ENCODE peak calls at places on chromosomes 1 and 21, in eight cellular contexts. P, A, E, F, S, X, Q and G are unnamed samples.

GRCh38 chr1:94326329-94326728 is 88.9 kb upstream of the ARHGAP29 start:
- DNase-seq in A (no peak), P (peak; percentile 34), X (no peak), Q (peak; percentile 42), F (no peak), S (no peak), E (no peak), G (no peak)

GRCh38 chr1:55213029-55213884 is 1.9 kb downstream of the USP24 start:
- DNase-seq in X (no peak), P (no peak), F (no peak), Q (peak; percentile 21), S (no peak), A (peak; percentile 12), E (no peak), G (no peak)

GRCh38 chr1:33181906-33182305 is at the start of gene TRIM62:
- DNase-seq in E (peak; percentile 61), F (peak; percentile 90), X (peak; percentile 89), A (peak; percentile 79), Q (peak; percentile 91), P (peak; percentile 93), S (no peak), G (peak; percentile 92)

GRCh38 chr1:33379631-33380354 is 51.1 kb downstream of the PHC2 start:
- DNase-seq in F (no peak), X (no peak), S (no peak), A (no peak), P (no peak), Q (no peak), E (no peak), G (no peak)

GRCh38 chr1:26949266-26949925 is 10.9 kb downstream of the KDF1 start:
- DNase-seq in F (no peak), A (peak; percentile 17), S (no peak), Q (peak; percentile 18), E (no peak), X (no peak), P (no peak), G (no peak)

GRCh38 chr1:65323246-65323645 is 13.9 kb downstream of the DNAJC6 start:
- DNase-seq in S (no peak), X (no peak), Q (no peak), A (no peak), P (no peak), E (no peak), F (no peak), G (no peak)

GRCh38 chr1:38991638-38992449 is 768 bp downstream of the AKIRIN1 start:
- DNase-seq in P (peak; percentile 83), E (no peak), F (peak; percentile 48), A (peak; percentile 39), Q (peak; percentile 66), S (no peak), X (peak; percentile 53), G (peak; percentile 34)

GRCh38 chr21:45257673-45258341 is 29.9 kb downstream of the POFUT2 start:
- DNase-seq in F (no peak), X (peak; percentile 13), A (no peak), Q (no peak), E (no peak), S (no peak), P (peak; percentile 33), G (no peak)

GRCh38 chr1:247919952-247920351 is at the start of gene OR2T8:
- DNase-seq in S (no peak), X (no peak), A (no peak), F (no peak), Q (no peak), P (no peak), E (no peak), G (no peak)

GRCh38 chr1:7331926-7332535 is 439.1 kb upstream of the VAMP3 start:
- DNase-seq in P (no peak), F (no peak), S (no peak), X (no peak), A (no peak), E (no peak), Q (no peak), G (no peak)

GRCh38 chr1:107477233-107477632 is 336.4 kb downstream of the NTNG1 start:
- DNase-seq in X (peak; percentile 28), Q (no peak), A (no peak), F (no peak), P (no peak), E (no peak), S (no peak), G (no peak)

GRCh38 chr1:222973561-222973960 is 158.7 kb downstream of the DISP1 start:
- DNase-seq in S (no peak), F (no peak), E (no peak), A (no peak), X (no peak), Q (no peak), P (no peak), G (no peak)

GRCh38 chr1:20717452-20718342 is at the start of gene KIF17:
- DNase-seq in F (peak; percentile 87), S (no peak), X (peak; percentile 78), A (peak; percentile 69), P (peak; percentile 95), Q (peak; percentile 93), E (no peak), G (peak; percentile 75)

GRCh38 chr21:33268736-33269441 is 2.7 kb downstream of the IL10RB start:
- DNase-seq in S (no peak), P (no peak), A (no peak), X (peak; percentile 97), E (no peak), F (peak; percentile 94), Q (no peak), G (no peak)

GRCh38 chr21:33266784-33267135 is 593 bp downstream of the IL10RB start:
- DNase-seq in X (peak; percentile 35), E (no peak), A (no peak), S (no peak), P (no peak), F (no peak), Q (peak; percentile 34), G (no peak)

GRCh38 chr21:33267250-33267649 is 1.1 kb downstream of the IL10RB start:
- DNase-seq in E (no peak), A (no peak), P (no peak), S (no peak), X (no peak), F (no peak), Q (peak; percentile 20), G (no peak)

GRCh38 chr21:33266050-33266783 is at the start of gene IL10RB:
- DNase-seq in F (peak; percentile 84), Q (peak; percentile 82), S (no peak), E (peak; percentile 19), X (peak; percentile 87), A (peak; percentile 54), P (peak; percentile 88), G (peak; percentile 53)

DNA sequence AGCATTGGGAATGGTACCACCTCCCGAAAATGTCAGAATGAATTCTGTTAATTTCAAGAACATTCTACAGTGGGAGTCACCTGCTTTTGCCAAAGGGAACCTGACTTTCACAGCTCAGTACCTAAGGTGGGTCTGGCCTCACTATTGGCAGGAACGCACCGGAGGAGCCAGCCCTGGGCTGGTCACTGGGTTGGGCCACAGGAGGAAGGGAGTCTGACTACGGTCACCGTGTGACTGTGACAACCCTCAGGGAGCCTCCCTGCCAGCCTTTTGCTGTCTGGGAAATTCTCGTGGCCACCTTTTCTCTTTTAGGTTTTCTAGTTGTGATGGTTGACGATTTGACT is 2.2 kb downstream of the IL10RB start:
- DNase-seq in F (no peak), S (no peak), X (peak; percentile 42), Q (no peak), A (no peak), P (no peak), E (no peak), G (no peak)
- H3K4me3 ChIP-seq in F (no peak overlapping the region), S (no peak overlapping the region), X (no peak overlapping the region), Q (no peak overlapping the region), A (no peak overlapping the region), P (no peak overlapping the region), E (no peak overlapping the region), G (no peak overlapping the region)

DNA sequence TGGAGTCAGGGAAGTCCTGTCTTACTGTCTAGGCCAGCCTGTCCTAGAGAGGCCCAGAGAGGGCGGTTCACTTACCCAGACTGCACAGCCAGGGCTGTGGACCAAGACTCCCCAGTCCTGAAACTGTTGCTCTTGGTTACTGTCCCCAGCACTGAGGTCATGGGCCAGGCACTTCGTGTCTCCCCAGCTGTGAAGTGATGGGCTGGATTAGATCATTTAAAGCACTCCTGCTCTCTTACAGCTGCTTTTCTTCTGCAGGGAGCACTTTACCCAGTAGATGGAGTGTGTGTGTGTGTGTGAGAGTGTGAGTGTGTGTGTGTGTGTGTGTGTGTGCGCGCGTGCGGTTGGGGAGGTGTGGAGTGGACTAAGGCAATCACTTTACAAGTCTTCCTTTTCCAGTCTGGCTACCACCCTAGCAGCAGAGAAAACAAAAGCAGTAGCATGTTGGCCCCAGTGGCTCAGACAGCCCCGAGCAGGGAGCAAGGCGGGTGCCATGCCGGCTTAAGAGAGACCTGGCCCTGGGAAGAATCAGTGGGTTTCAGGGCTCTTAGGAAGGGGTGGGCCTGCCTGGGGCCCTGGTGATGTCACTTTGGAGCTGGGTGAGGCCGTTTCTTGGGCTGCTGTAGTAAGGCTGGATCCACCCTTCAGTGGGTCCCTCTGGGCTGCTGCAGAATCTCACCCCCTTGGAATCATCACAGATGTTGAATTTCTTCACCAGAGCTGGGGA is 2.4 kb downstream of the SPSB1 start:
- DNase-seq in P (no peak), A (peak; percentile 77), E (no peak), S (no peak), Q (peak; percentile 75), X (peak; percentile 51), F (no peak), G (no peak)
- H3K4me3 ChIP-seq in P (no peak overlapping the region), A (peak overlapping the region; percentile 40), E (no peak overlapping the region), S (peak overlapping the region; percentile 83), Q (peak overlapping the region; percentile 87), X (peak overlapping the region; percentile 81), F (peak overlapping the region; percentile 88), G (peak overlapping the region; percentile 94)

GRCh38 chr1:9577423-9577822 is 11.3 kb upstream of the TMEM201 start:
- DNase-seq in X (no peak), Q (no peak), S (no peak), F (no peak), A (no peak), E (no peak), P (no peak), G (no peak)

GRCh38 chr1:9573723-9574122 is 15.0 kb upstream of the TMEM201 start:
- DNase-seq in E (no peak), Q (peak; percentile 58), S (no peak), P (peak; percentile 67), X (no peak), A (no peak), F (no peak), G (no peak)

GRCh38 chr1:9580942-9581341 is 7.8 kb upstream of the TMEM201 start:
- DNase-seq in Q (no peak), S (no peak), F (no peak), A (no peak), P (no peak), X (no peak), E (no peak), G (no peak)

DNA sequence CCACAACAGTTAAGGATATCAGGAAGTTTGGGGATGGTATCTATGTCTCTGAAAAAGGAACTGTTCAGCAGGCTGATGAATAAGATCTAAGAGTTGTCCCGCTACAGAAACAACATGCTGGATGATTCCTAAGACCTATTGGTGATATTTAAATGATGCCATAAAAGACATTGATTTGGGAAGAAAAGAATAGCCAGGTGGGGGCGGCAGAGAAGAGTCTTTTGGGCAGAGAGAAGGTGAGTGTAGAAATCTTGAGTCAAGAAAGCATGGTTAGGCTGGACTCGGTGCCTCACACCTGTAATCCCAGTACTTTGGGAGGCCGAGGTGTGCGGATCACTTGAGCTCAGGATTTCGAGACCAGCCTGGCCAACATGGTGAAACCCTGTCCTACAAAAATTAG is 11.8 kb upstream of the TMEM201 start:
- DNase-seq in F (no peak), P (no peak), A (no peak), S (no peak), Q (no peak), E (no peak), X (no peak), G (no peak)
- H3K4me3 ChIP-seq in F (no peak overlapping the region), P (no peak overlapping the region), A (no peak overlapping the region), S (no peak overlapping the region), Q (no peak overlapping the region), E (no peak overlapping the region), X (no peak overlapping the region), G (no peak overlapping the region)

GRCh38 chr1:145979746-145980435 is 15.4 kb downstream of the POLR3GL start:
- DNase-seq in E (no peak), S (no peak), Q (peak; percentile 37), X (no peak), A (no peak), P (no peak), F (no peak), G (no peak)
- H3K4me3 ChIP-seq in E (peak overlapping the region; percentile 12), S (no peak overlapping the region), Q (peak overlapping the region; percentile 46), X (no peak overlapping the region), A (no peak overlapping the region), P (no peak overlapping the region), F (peak overlapping the region; percentile 44), G (peak overlapping the region; percentile 28)